ENCODE peak calls at places on chromosomes 2 and 18, in five cellular contexts. F, J, G, S and X are unnamed samples.

GRCh38 chr2:205198130-205198505 is 484.2 kb upstream of the NRP2 start:
- DNase-seq in F (no peak), J (no peak), G (no peak), S (no peak), X (no peak)

GRCh38 chr2:10410001-10410671 is 38.0 kb downstream of the ODC1 start:
- DNase-seq in F (no peak), J (no peak), G (no peak), S (no peak), X (no peak)

GRCh38 chr2:29504746-29505145 is 389.5 kb downstream of the CLIP4 start:
- DNase-seq in F (no peak), J (no peak), G (no peak), S (no peak), X (no peak)

GRCh38 chr2:208195477-208195876 is 5.6 kb upstream of the C2orf80 start:
- DNase-seq in F (no peak), J (no peak), G (no peak), S (no peak), X (no peak)

GRCh38 chr2:95344208-95344570 is 47.0 kb downstream of the KCNIP3 start:
- DNase-seq in F (no peak), J (no peak), G (no peak), S (no peak), X (no peak)

GRCh38 chr18:55300469-55301195 is 287.4 kb downstream of the TCF4 start:
- DNase-seq in F (no peak), J (peak), G (no peak), S (no peak), X (no peak)

GRCh38 chr2:48968011-48968410 is 186.3 kb downstream of the FSHR start:
- DNase-seq in F (no peak), J (no peak), G (no peak), S (no peak), X (no peak)

GRCh38 chr2:45273412-45274189 is 264.3 kb upstream of the SIX2 start:
- DNase-seq in F (no peak), J (no peak), G (peak), S (no peak), X (no peak)

GRCh38 chr2:105398522-105399206 is at the start of gene FHL2:
- DNase-seq in F (peak), J (peak), G (peak), S (peak), X (no peak)

GRCh38 chr2:105397959-105398521 is 811 bp downstream of the FHL2 start:
- DNase-seq in F (no peak), J (peak), G (no peak), S (no peak), X (no peak)

GRCh38 chr2:105396254-105397024 is 2.4 kb downstream of the FHL2 start:
- DNase-seq in F (no peak), J (peak), G (peak), S (peak), X (peak)

GRCh38 chr2:105395691-105396090 is 3.2 kb downstream of the FHL2 start:
- DNase-seq in F (no peak), J (no peak), G (no peak), S (no peak), X (no peak)

DNA sequence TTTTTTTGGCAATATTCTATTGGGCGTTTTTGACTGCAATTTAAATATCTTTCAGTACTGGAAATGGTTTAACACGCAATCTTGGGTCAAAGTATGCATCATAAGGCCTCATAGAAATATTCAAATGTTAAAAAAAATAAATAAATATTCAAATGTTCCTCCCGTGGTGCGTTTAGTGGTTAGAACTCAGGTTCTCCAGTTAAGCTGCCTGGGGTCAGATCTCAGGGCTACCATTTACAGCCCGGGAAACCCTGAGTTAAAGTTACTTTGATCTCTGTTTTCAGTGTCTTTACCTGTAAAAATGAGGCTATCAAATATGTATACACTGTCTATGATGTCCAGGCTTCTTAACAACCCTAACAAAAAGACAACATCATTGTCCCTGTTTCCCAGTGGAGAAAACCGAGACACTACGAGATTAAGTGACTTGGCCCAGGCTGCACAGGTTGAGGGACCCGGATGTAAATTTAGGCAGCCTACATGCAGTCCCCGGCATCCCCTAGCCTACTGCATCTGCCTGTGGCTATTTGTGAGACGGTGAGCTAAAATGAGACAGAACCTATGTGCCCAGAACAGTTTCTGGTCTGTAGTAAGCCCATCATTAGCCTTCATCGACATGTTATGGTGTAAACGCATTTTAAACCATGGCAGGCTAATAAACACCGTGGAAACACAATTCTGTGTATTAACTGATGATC is 1.7 kb downstream of the FHL2 start:
- DNase-seq in F (no peak), J (peak), G (peak), S (peak), X (no peak)
- H3K27ac ChIP-seq in F (no peak), J (no peak), G (peak), S (peak), X (peak)

GRCh38 chr2:118490323-118490722 is 357.1 kb downstream of the EN1 start:
- DNase-seq in F (no peak), J (peak), G (no peak), S (no peak), X (no peak)
- H3K27ac ChIP-seq in F (no peak), J (no peak), G (no peak), S (no peak), X (no peak)

DNA sequence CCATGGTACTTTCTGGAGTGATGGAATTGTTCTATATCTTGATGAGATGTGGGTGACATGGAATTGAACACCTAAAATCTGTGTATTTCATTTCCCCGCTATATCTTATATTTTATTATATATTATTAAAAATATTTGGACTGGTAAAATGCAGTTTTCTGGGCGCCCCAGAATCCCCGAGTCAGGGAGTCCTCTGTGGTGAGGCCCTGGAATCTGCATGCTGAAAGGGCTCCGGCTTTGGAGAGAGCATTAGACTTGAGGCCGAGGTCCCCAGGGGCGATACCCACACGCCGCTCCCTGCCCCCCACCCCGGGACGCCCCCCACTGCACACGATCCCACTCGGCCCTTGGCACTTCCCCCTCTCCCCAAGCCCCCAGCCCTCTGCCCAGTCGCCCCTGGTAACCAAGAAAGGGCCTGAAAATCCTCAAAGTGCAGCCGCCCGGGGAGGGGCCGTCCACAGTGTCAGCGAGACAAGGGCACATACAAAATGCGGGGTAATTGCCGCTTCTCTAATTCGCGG is 126.0 kb downstream of the ZFP36L2 start:
- DNase-seq in F (no peak), J (no peak), G (no peak), S (no peak), X (no peak)
- H3K27ac ChIP-seq in F (no peak), J (no peak), G (no peak), S (no peak), X (no peak)

DNA sequence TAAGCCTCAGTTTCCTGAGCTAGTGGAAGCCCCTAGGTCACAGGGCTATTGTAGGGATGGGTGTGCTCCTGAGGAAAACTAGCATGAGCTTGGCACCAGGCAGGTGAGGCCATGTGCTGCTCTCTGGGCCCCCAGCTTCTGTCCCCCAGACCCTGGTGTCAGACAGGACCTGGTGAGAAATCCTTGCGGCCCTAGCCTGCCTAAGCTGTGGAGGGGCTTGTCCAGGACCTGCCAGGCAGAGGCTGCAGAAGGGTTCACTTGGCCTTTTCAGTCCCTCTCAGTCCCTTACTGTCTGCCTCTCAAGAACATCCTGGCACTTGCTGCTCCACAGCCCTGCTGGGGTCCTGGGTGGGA is 58.4 kb downstream of the ZFP36L2 start:
- DNase-seq in F (no peak), J (no peak), G (no peak), S (no peak), X (no peak)
- H3K27ac ChIP-seq in F (no peak), J (no peak), G (peak), S (peak), X (peak)